ENCODE peak calls at places on chromosome 15, in eight cellular contexts. W is GM12892, U is transverse colon, D is SK-N-SH, Z is K562, H is esophagus muscularis mucosa, T is stomach, C is HepG2. J is an unnamed sample.

GRCh38 chr15:88657326-88658069 is 18.7 kb downstream of the ISG20 start:
- DNase-seq in W (no peak), U (no peak), D (peak), Z (peak), H (peak), T (peak), C (no peak), J (no peak)

GRCh38 chr15:67307156-67307555 is 52.6 kb downstream of the IQCH start:
- DNase-seq in W (no peak), U (no peak), D (no peak), Z (no peak), H (no peak), T (no peak), C (no peak), J (no peak)

GRCh38 chr15:91524534-91524933 is 329.0 kb upstream of the SLCO3A1 start:
- DNase-seq in W (no peak), U (no peak), D (no peak), Z (no peak), H (no peak), T (no peak), C (no peak), J (no peak)

GRCh38 chr15:83734487-83734886 is 80.6 kb downstream of the ADAMTSL3 start:
- DNase-seq in W (no peak), U (no peak), D (no peak), Z (peak), H (no peak), T (no peak), C (no peak), J (no peak)

GRCh38 chr15:63176302-63176701 is 13.1 kb upstream of the RAB8B start:
- DNase-seq in W (no peak), U (no peak), D (no peak), Z (no peak), H (no peak), T (no peak), C (no peak), J (no peak)

GRCh38 chr15:70778258-70779076 is 15.1 kb upstream of the UACA start:
- DNase-seq in W (no peak), U (no peak), D (no peak), Z (no peak), H (peak), T (no peak), C (no peak), J (peak)

GRCh38 chr15:39140060-39140604 is 440.7 kb upstream of the THBS1 start:
- DNase-seq in W (no peak), U (no peak), D (peak), Z (peak), H (no peak), T (no peak), C (peak), J (no peak)

GRCh38 chr15:23401627-23402026 is 45.4 kb downstream of the GOLGA6L2 start:
- DNase-seq in W (no peak), U (no peak), D (no peak), Z (no peak), H (no peak), T (no peak), C (no peak), J (no peak)

GRCh38 chr15:56732135-56732880 is 1.0 kb downstream of the ZNF280D start:
- DNase-seq in W (no peak), U (peak), D (peak), Z (peak), H (no peak), T (no peak), C (peak), J (no peak)

GRCh38 chr15:69068157-69068556 is 53.7 kb downstream of the NOX5 start:
- DNase-seq in W (no peak), U (no peak), D (no peak), Z (no peak), H (no peak), T (no peak), C (no peak), J (no peak)

GRCh38 chr15:99909914-99910313 is 176.7 kb upstream of the LYSMD4 start:
- DNase-seq in W (no peak), U (no peak), D (no peak), Z (peak), H (peak), T (no peak), C (peak), J (no peak)

GRCh38 chr15:74333093-74333492 is 34.4 kb downstream of the CYP11A1 start:
- DNase-seq in W (no peak), U (no peak), D (no peak), Z (no peak), H (no peak), T (no peak), C (no peak), J (no peak)

GRCh38 chr15:39127925-39128617 is 452.8 kb upstream of the THBS1 start:
- DNase-seq in W (no peak), U (peak), D (no peak), Z (peak), H (no peak), T (no peak), C (peak), J (peak)

GRCh38 chr15:74314897-74315438 is 52.5 kb downstream of the CYP11A1 start:
- DNase-seq in W (no peak), U (no peak), D (no peak), Z (peak), H (no peak), T (no peak), C (no peak), J (no peak)

GRCh38 chr15:99986297-99987118 is 253.3 kb upstream of the LYSMD4 start:
- DNase-seq in W (no peak), U (no peak), D (no peak), Z (no peak), H (no peak), T (no peak), C (no peak), J (no peak)

GRCh38 chr15:68209735-68210408 is 4.7 kb upstream of the CALML4 start:
- DNase-seq in W (peak), U (no peak), D (no peak), Z (no peak), H (no peak), T (no peak), C (no peak), J (no peak)

GRCh38 chr15:100596792-100597191 is 5.2 kb downstream of the LINS1 start:
- DNase-seq in W (peak), U (peak), D (no peak), Z (peak), H (no peak), T (peak), C (no peak), J (no peak)

GRCh38 chr15:99982662-99983061 is 249.4 kb upstream of the LYSMD4 start:
- DNase-seq in W (no peak), U (no peak), D (peak), Z (no peak), H (no peak), T (no peak), C (no peak), J (no peak)

GRCh38 chr15:92365816-92366215 is 27.9 kb upstream of the ST8SIA2 start:
- DNase-seq in W (no peak), U (no peak), D (no peak), Z (no peak), H (no peak), T (no peak), C (no peak), J (no peak)

GRCh38 chr15:89761929-89762328 is 10.9 kb upstream of the MESP1 start:
- DNase-seq in W (no peak), U (peak), D (no peak), Z (no peak), H (no peak), T (no peak), C (no peak), J (no peak)

GRCh38 chr15:73051402-73051810 is 857 bp upstream of the NEO1 start:
- DNase-seq in W (no peak), U (peak), D (peak), Z (no peak), H (no peak), T (peak), C (no peak), J (no peak)

GRCh38 chr15:86942285-86942684 is 862.6 kb downstream of the AGBL1 start:
- DNase-seq in W (no peak), U (no peak), D (no peak), Z (no peak), H (no peak), T (no peak), C (no peak), J (no peak)

GRCh38 chr15:52183562-52184173 is 7.5 kb downstream of the GNB5 start:
- DNase-seq in W (no peak), U (peak), D (peak), Z (peak), H (peak), T (peak), C (no peak), J (peak)

GRCh38 chr15:98062869-98063268 is 102.4 kb downstream of the ARRDC4 start:
- DNase-seq in W (no peak), U (no peak), D (no peak), Z (no peak), H (no peak), T (no peak), C (no peak), J (no peak)

GRCh38 chr15:69265347-69265955 is 33.3 kb upstream of the PAQR5 start:
- DNase-seq in W (no peak), U (no peak), D (no peak), Z (no peak), H (no peak), T (no peak), C (peak), J (no peak)

GRCh38 chr15:41564286-41564959 is 5.4 kb downstream of the TYRO3 start:
- DNase-seq in W (no peak), U (no peak), D (peak), Z (peak), H (no peak), T (no peak), C (peak), J (no peak)

GRCh38 chr15:42118650-42119531 is 24.5 kb upstream of the PLA2G4D start:
- DNase-seq in W (no peak), U (peak), D (no peak), Z (no peak), H (no peak), T (peak), C (no peak), J (no peak)

GRCh38 chr15:75348034-75348562 is 1.3 kb downstream of the NEIL1 start:
- DNase-seq in W (no peak), U (no peak), D (peak), Z (peak), H (no peak), T (no peak), C (no peak), J (no peak)

GRCh38 chr15:92082217-92082843 is 228.8 kb downstream of the SLCO3A1 start:
- DNase-seq in W (peak), U (peak), D (peak), Z (peak), H (no peak), T (peak), C (peak), J (no peak)

GRCh38 chr15:38530113-38530512 is 34.5 kb downstream of the RASGRP1 start:
- DNase-seq in W (no peak), U (no peak), D (no peak), Z (no peak), H (no peak), T (no peak), C (no peak), J (no peak)

GRCh38 chr15:56524915-56525314 is 60.0 kb upstream of the MNS1 start:
- DNase-seq in W (no peak), U (no peak), D (no peak), Z (no peak), H (no peak), T (no peak), C (no peak), J (no peak)

GRCh38 chr15:82709421-82710207 is at the start of gene AP3B2:
- DNase-seq in W (peak), U (peak), D (peak), Z (peak), H (no peak), T (peak), C (peak), J (no peak)

GRCh38 chr15:82572986-82573385 is 32.7 kb upstream of the RPS17 start:
- DNase-seq in W (no peak), U (no peak), D (peak), Z (peak), H (no peak), T (no peak), C (no peak), J (no peak)

GRCh38 chr15:55937040-55937439 is 56.4 kb downstream of the NEDD4 start:
- DNase-seq in W (no peak), U (no peak), D (no peak), Z (no peak), H (no peak), T (no peak), C (no peak), J (no peak)

GRCh38 chr15:74958908-74959642 is 2.5 kb upstream of the RPP25 start:
- DNase-seq in W (no peak), U (no peak), D (no peak), Z (peak), H (no peak), T (no peak), C (no peak), J (no peak)

GRCh38 chr15:100696452-100696851 is 94.1 kb downstream of the ASB7 start:
- DNase-seq in W (no peak), U (no peak), D (no peak), Z (no peak), H (no peak), T (no peak), C (no peak), J (no peak)

GRCh38 chr15:69462030-69462492 is 9.4 kb downstream of the RPLP1 start:
- DNase-seq in W (no peak), U (peak), D (peak), Z (no peak), H (no peak), T (peak), C (no peak), J (no peak)

GRCh38 chr15:77819271-77819806 is 186.6 kb upstream of the LINGO1 start:
- DNase-seq in W (no peak), U (no peak), D (peak), Z (no peak), H (no peak), T (no peak), C (no peak), J (no peak)
- TF ChIP-seq POLR2AphosphoS5 in W (no peak), U (no peak), D (no peak), Z (no peak), H (no peak), T (no peak), C (no peak), J (no peak)

GRCh38 chr15:34984884-34985630 is 3.0 kb downstream of the ZNF770 start:
- DNase-seq in W (no peak), U (no peak), D (no peak), Z (no peak), H (no peak), T (no peak), C (peak), J (no peak)

GRCh38 chr15:34987182-34987488 is 952 bp downstream of the ZNF770 start:
- DNase-seq in W (no peak), U (no peak), D (peak), Z (peak), H (no peak), T (no peak), C (no peak), J (no peak)

GRCh38 chr15:34986326-34987181 is 1.5 kb downstream of the ZNF770 start:
- DNase-seq in W (no peak), U (no peak), D (no peak), Z (peak), H (no peak), T (no peak), C (no peak), J (no peak)

GRCh38 chr15:34987623-34987981 is 485 bp downstream of the ZNF770 start:
- DNase-seq in W (no peak), U (no peak), D (peak), Z (peak), H (no peak), T (no peak), C (peak), J (no peak)

DNA sequence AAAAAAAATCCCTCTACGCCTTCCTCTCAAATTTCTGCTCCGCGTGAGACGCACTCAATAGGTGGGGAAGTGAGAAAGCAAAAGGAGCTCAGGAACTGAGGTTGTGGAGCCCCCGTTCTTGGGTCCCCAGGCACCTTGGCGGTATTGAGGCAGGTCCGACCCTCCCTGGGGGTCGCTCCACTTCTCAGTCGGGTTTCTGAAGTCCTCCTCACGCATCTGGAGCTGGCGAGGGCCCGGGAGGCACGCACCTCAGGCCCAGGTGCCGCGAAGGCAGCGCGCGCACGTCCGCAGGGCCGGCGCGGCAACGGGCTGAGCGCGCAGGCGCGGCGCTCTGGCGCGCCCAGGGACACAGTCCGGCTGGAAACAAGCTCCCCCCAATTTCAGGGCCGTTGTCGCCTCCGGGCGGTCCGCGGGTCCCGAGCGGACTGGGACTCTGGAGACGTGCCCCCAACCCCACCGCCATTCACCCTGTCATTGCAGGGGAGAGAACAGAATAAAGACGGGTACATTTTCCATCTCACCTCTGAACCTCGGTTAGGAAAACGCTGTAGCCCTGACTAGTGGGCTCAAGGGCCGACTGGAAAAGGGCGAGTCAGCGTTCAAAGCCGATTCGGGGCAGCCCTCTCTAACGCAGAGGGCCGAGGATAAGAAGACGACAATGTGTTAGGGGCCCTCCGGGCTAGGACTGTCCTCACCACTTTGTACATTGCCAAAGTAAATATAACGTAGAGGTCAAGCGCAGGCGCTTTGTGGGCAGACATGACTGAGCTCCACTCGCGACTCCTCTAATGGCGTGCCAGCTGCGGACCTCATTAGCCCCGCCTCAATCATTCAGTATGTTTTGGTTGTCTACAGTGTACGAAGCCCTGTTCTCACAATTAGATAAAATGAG is at the start of gene ZNF770:
- DNase-seq in W (peak), U (peak), D (peak), Z (peak), H (peak), T (peak), C (peak), J (no peak)
- TF ChIP-seq POLR2AphosphoS5 in W (peak), U (peak), D (peak), Z (peak), H (peak), T (peak), C (peak), J (peak)

GRCh38 chr15:27767918-27768640 is 331.0 kb downstream of the OCA2 start:
- DNase-seq in W (no peak), U (no peak), D (no peak), Z (no peak), H (peak), T (no peak), C (no peak), J (no peak)
- TF ChIP-seq POLR2AphosphoS5 in W (no peak), U (no peak), D (no peak), Z (no peak), H (no peak), T (no peak), C (no peak), J (no peak)

DNA sequence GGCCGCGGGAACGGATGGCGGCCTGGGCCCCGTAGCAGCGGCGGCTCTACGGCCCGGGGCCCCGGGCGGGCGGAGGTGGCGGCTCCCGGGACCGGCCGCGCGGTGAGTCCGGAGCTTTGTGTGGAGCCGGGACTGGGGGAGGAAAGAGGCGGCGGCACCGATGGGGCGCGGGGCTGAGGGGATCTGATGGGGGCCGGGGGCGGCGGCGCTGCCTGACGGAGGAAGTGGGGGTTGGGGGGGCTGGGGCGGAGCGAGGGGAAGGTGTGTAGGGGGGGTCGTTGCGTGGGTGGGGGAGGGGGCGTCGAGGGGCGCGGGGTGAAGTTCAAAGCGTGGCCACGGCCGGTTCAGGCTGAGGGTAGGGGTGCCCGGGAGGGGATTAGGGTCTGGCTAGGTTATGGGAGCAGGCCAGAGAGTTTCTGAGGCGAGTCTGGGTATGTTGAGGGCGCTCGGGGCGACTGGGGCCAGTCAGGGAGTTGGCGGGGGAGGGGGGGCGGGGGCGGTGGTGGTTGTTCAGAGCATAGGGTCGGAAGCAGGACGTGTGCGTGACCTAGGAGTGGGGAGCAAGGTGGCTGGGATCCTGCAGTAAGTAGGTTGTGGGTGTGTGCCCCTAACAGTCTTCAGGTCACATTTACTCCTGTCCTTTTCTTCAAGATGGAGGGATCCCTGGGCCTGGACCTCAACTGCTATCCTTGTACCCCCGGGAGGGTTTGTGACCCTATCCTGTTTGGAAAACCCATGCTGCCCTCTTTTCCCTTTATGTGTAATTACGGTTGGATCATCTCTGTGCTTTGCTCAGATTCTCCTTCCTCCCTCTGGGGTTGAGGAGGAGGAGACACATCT is 579 bp downstream of the ZNF609 start:
- DNase-seq in W (peak), U (peak), D (peak), Z (peak), H (no peak), T (no peak), C (peak), J (peak)
- TF ChIP-seq POLR2AphosphoS5 in W (no peak), U (peak), D (peak), Z (peak), H (peak), T (peak), C (no peak), J (no peak)

GRCh38 chr15:40412095-40412759 is 6.6 kb downstream of the IVD start:
- DNase-seq in W (no peak), U (peak), D (no peak), Z (no peak), H (no peak), T (peak), C (peak), J (no peak)

GRCh38 chr15:40410476-40410875 is 4.9 kb downstream of the IVD start:
- DNase-seq in W (no peak), U (no peak), D (no peak), Z (no peak), H (no peak), T (no peak), C (no peak), J (no peak)

GRCh38 chr15:40407343-40407990 is 1.9 kb downstream of the IVD start:
- DNase-seq in W (peak), U (no peak), D (no peak), Z (no peak), H (no peak), T (no peak), C (no peak), J (no peak)

GRCh38 chr15:40405501-40406381 is at the start of gene IVD:
- DNase-seq in W (peak), U (peak), D (peak), Z (no peak), H (peak), T (peak), C (peak), J (peak)

GRCh38 chr15:40409366-40409765 is 3.8 kb downstream of the IVD start:
- DNase-seq in W (peak), U (no peak), D (no peak), Z (no peak), H (no peak), T (no peak), C (no peak), J (no peak)
- TF ChIP-seq POLR2AphosphoS5 in W (no peak), U (no peak), D (no peak), Z (no peak), H (no peak), T (no peak), C (no peak), J (no peak)

J was measured in Panc1.